ENCODE peak calls at places on chromosomes 7 and 10, in ten cellular contexts. One of them, this sample, is unnamed.

GRCh38 chr10:75977146-75977545 is 545.7 kb downstream of the LRMDA start:
- DNase-seq in hepatocyte: peak
- DNase-seq in dorsolateral prefrontal cortex: no peak
- DNase-seq in fibroblast of pulmonary artery: no peak
- DNase-seq in colonic mucosa: no peak
- DNase-seq in heart right ventricle: no peak
- DNase-seq in ovary: peak
- DNase-seq in heart left ventricle: no peak
- DNase-seq in Panc1: no peak
- DNase-seq in astrocyte of the spinal cord: no peak
- DNase-seq in this sample: no peak

GRCh38 chr7:111931016-111931517 is 275.1 kb downstream of the DOCK4 start:
- DNase-seq in hepatocyte: peak
- DNase-seq in dorsolateral prefrontal cortex: no peak
- DNase-seq in fibroblast of pulmonary artery: peak
- DNase-seq in colonic mucosa: no peak
- DNase-seq in heart right ventricle: no peak
- DNase-seq in ovary: no peak
- DNase-seq in heart left ventricle: no peak
- DNase-seq in Panc1: no peak
- DNase-seq in astrocyte of the spinal cord: peak
- DNase-seq in this sample: no peak

GRCh38 chr7:55441668-55442305 is 76.7 kb downstream of the LANCL2 start:
- DNase-seq in hepatocyte: no peak
- DNase-seq in dorsolateral prefrontal cortex: no peak
- DNase-seq in fibroblast of pulmonary artery: peak
- DNase-seq in colonic mucosa: no peak
- DNase-seq in heart right ventricle: no peak
- DNase-seq in ovary: no peak
- DNase-seq in heart left ventricle: no peak
- DNase-seq in Panc1: no peak
- DNase-seq in astrocyte of the spinal cord: peak
- DNase-seq in this sample: peak

GRCh38 chr7:139588632-139589031 is 65.1 kb downstream of the CLEC2L start:
- DNase-seq in hepatocyte: peak
- DNase-seq in dorsolateral prefrontal cortex: no peak
- DNase-seq in fibroblast of pulmonary artery: peak
- DNase-seq in colonic mucosa: no peak
- DNase-seq in heart right ventricle: no peak
- DNase-seq in ovary: peak
- DNase-seq in heart left ventricle: no peak
- DNase-seq in Panc1: no peak
- DNase-seq in astrocyte of the spinal cord: peak
- DNase-seq in this sample: peak

GRCh38 chr10:98519936-98520335 is 73.2 kb upstream of the HPS1 start:
- DNase-seq in hepatocyte: no peak
- DNase-seq in dorsolateral prefrontal cortex: no peak
- DNase-seq in fibroblast of pulmonary artery: no peak
- DNase-seq in colonic mucosa: no peak
- DNase-seq in heart right ventricle: no peak
- DNase-seq in ovary: no peak
- DNase-seq in heart left ventricle: no peak
- DNase-seq in Panc1: no peak
- DNase-seq in astrocyte of the spinal cord: no peak
- DNase-seq in this sample: no peak

GRCh38 chr7:150447966-150448788 is 2.3 kb upstream of the GIMAP8 start:
- DNase-seq in hepatocyte: no peak
- DNase-seq in dorsolateral prefrontal cortex: no peak
- DNase-seq in fibroblast of pulmonary artery: no peak
- DNase-seq in colonic mucosa: no peak
- DNase-seq in heart right ventricle: no peak
- DNase-seq in ovary: no peak
- DNase-seq in heart left ventricle: no peak
- DNase-seq in Panc1: no peak
- DNase-seq in astrocyte of the spinal cord: no peak
- DNase-seq in this sample: no peak

GRCh38 chr10:1048732-1049424 is at the start of gene IDI1:
- DNase-seq in hepatocyte: peak
- DNase-seq in dorsolateral prefrontal cortex: peak
- DNase-seq in fibroblast of pulmonary artery: peak
- DNase-seq in colonic mucosa: peak
- DNase-seq in heart right ventricle: peak
- DNase-seq in ovary: peak
- DNase-seq in heart left ventricle: peak
- DNase-seq in Panc1: peak
- DNase-seq in astrocyte of the spinal cord: peak
- DNase-seq in this sample: peak

GRCh38 chr10:122192142-122192541 is 79.0 kb upstream of the BTBD16 start:
- DNase-seq in hepatocyte: no peak
- DNase-seq in dorsolateral prefrontal cortex: peak
- DNase-seq in fibroblast of pulmonary artery: no peak
- DNase-seq in colonic mucosa: no peak
- DNase-seq in heart right ventricle: peak
- DNase-seq in ovary: no peak
- DNase-seq in heart left ventricle: peak
- DNase-seq in Panc1: no peak
- DNase-seq in astrocyte of the spinal cord: no peak
- DNase-seq in this sample: no peak

GRCh38 chr10:117405730-117406129 is 30.5 kb upstream of the PDZD8 start:
- DNase-seq in hepatocyte: no peak
- DNase-seq in dorsolateral prefrontal cortex: no peak
- DNase-seq in fibroblast of pulmonary artery: no peak
- DNase-seq in colonic mucosa: no peak
- DNase-seq in heart right ventricle: no peak
- DNase-seq in ovary: no peak
- DNase-seq in heart left ventricle: no peak
- DNase-seq in Panc1: no peak
- DNase-seq in astrocyte of the spinal cord: no peak
- DNase-seq in this sample: no peak

GRCh38 chr7:12119638-12120303 is 91.3 kb upstream of the TMEM106B start:
- DNase-seq in hepatocyte: no peak
- DNase-seq in dorsolateral prefrontal cortex: no peak
- DNase-seq in fibroblast of pulmonary artery: no peak
- DNase-seq in colonic mucosa: no peak
- DNase-seq in heart right ventricle: no peak
- DNase-seq in ovary: no peak
- DNase-seq in heart left ventricle: no peak
- DNase-seq in Panc1: no peak
- DNase-seq in astrocyte of the spinal cord: no peak
- DNase-seq in this sample: no peak

GRCh38 chr7:39510738-39511372 is 55.3 kb upstream of the YAE1 start:
- DNase-seq in hepatocyte: no peak
- DNase-seq in dorsolateral prefrontal cortex: no peak
- DNase-seq in fibroblast of pulmonary artery: no peak
- DNase-seq in colonic mucosa: no peak
- DNase-seq in heart right ventricle: no peak
- DNase-seq in ovary: no peak
- DNase-seq in heart left ventricle: no peak
- DNase-seq in Panc1: no peak
- DNase-seq in astrocyte of the spinal cord: peak
- DNase-seq in this sample: peak

GRCh38 chr10:103861501-103861900 is 6.1 kb upstream of the SH3PXD2A start:
- DNase-seq in hepatocyte: no peak
- DNase-seq in dorsolateral prefrontal cortex: no peak
- DNase-seq in fibroblast of pulmonary artery: no peak
- DNase-seq in colonic mucosa: no peak
- DNase-seq in heart right ventricle: no peak
- DNase-seq in ovary: no peak
- DNase-seq in heart left ventricle: no peak
- DNase-seq in Panc1: no peak
- DNase-seq in astrocyte of the spinal cord: peak
- DNase-seq in this sample: no peak

GRCh38 chr7:41885078-41885477 is 182.2 kb upstream of the INHBA start:
- DNase-seq in hepatocyte: no peak
- DNase-seq in dorsolateral prefrontal cortex: no peak
- DNase-seq in fibroblast of pulmonary artery: peak
- DNase-seq in colonic mucosa: no peak
- DNase-seq in heart right ventricle: no peak
- DNase-seq in ovary: no peak
- DNase-seq in heart left ventricle: no peak
- DNase-seq in Panc1: no peak
- DNase-seq in astrocyte of the spinal cord: peak
- DNase-seq in this sample: no peak

GRCh38 chr10:36591436-36591835 is 534.0 kb upstream of the ANKRD30A start:
- DNase-seq in hepatocyte: no peak
- DNase-seq in dorsolateral prefrontal cortex: no peak
- DNase-seq in fibroblast of pulmonary artery: no peak
- DNase-seq in colonic mucosa: no peak
- DNase-seq in heart right ventricle: no peak
- DNase-seq in ovary: no peak
- DNase-seq in heart left ventricle: no peak
- DNase-seq in Panc1: no peak
- DNase-seq in astrocyte of the spinal cord: no peak
- DNase-seq in this sample: no peak

GRCh38 chr7:85423209-85423895 is 236.5 kb upstream of the SEMA3D start:
- DNase-seq in hepatocyte: no peak
- DNase-seq in dorsolateral prefrontal cortex: no peak
- DNase-seq in fibroblast of pulmonary artery: no peak
- DNase-seq in colonic mucosa: no peak
- DNase-seq in heart right ventricle: no peak
- DNase-seq in ovary: no peak
- DNase-seq in heart left ventricle: no peak
- DNase-seq in Panc1: no peak
- DNase-seq in astrocyte of the spinal cord: no peak
- DNase-seq in this sample: no peak

GRCh38 chr7:85424298-85424697 is 237.4 kb upstream of the SEMA3D start:
- DNase-seq in hepatocyte: no peak
- DNase-seq in dorsolateral prefrontal cortex: no peak
- DNase-seq in fibroblast of pulmonary artery: no peak
- DNase-seq in colonic mucosa: no peak
- DNase-seq in heart right ventricle: no peak
- DNase-seq in ovary: no peak
- DNase-seq in heart left ventricle: no peak
- DNase-seq in Panc1: no peak
- DNase-seq in astrocyte of the spinal cord: no peak
- DNase-seq in this sample: no peak

GRCh38 chr7:85426487-85426960 is 239.7 kb upstream of the SEMA3D start:
- DNase-seq in hepatocyte: peak
- DNase-seq in dorsolateral prefrontal cortex: no peak
- DNase-seq in fibroblast of pulmonary artery: peak
- DNase-seq in colonic mucosa: no peak
- DNase-seq in heart right ventricle: no peak
- DNase-seq in ovary: no peak
- DNase-seq in heart left ventricle: no peak
- DNase-seq in Panc1: no peak
- DNase-seq in astrocyte of the spinal cord: peak
- DNase-seq in this sample: no peak
- TF ChIP-seq CTCF in hepatocyte: no peak
- TF ChIP-seq CTCF in dorsolateral prefrontal cortex: no peak
- TF ChIP-seq CTCF in fibroblast of pulmonary artery: no peak
- TF ChIP-seq CTCF in colonic mucosa: no peak
- TF ChIP-seq CTCF in heart right ventricle: no peak
- TF ChIP-seq CTCF in ovary: no peak
- TF ChIP-seq CTCF in heart left ventricle: no peak
- TF ChIP-seq CTCF in Panc1: no peak
- TF ChIP-seq CTCF in astrocyte of the spinal cord: no peak
- TF ChIP-seq CTCF in this sample: no peak

GRCh38 chr10:63865210-63865609 is 344.0 kb downstream of the REEP3 start:
- DNase-seq in hepatocyte: no peak
- DNase-seq in dorsolateral prefrontal cortex: no peak
- DNase-seq in fibroblast of pulmonary artery: no peak
- DNase-seq in colonic mucosa: no peak
- DNase-seq in heart right ventricle: no peak
- DNase-seq in ovary: no peak
- DNase-seq in heart left ventricle: no peak
- DNase-seq in Panc1: no peak
- DNase-seq in astrocyte of the spinal cord: no peak
- DNase-seq in this sample: no peak

GRCh38 chr10:63862860-63863259 is 341.7 kb downstream of the REEP3 start:
- DNase-seq in hepatocyte: no peak
- DNase-seq in dorsolateral prefrontal cortex: no peak
- DNase-seq in fibroblast of pulmonary artery: no peak
- DNase-seq in colonic mucosa: no peak
- DNase-seq in heart right ventricle: no peak
- DNase-seq in ovary: no peak
- DNase-seq in heart left ventricle: no peak
- DNase-seq in Panc1: no peak
- DNase-seq in astrocyte of the spinal cord: no peak
- DNase-seq in this sample: no peak

GRCh38 chr10:63866747-63867140 is 345.5 kb downstream of the REEP3 start:
- DNase-seq in hepatocyte: peak
- DNase-seq in dorsolateral prefrontal cortex: no peak
- DNase-seq in fibroblast of pulmonary artery: peak
- DNase-seq in colonic mucosa: no peak
- DNase-seq in heart right ventricle: no peak
- DNase-seq in ovary: no peak
- DNase-seq in heart left ventricle: no peak
- DNase-seq in Panc1: peak
- DNase-seq in astrocyte of the spinal cord: no peak
- DNase-seq in this sample: no peak

GRCh38 chr10:63866075-63866746 is 345.0 kb downstream of the REEP3 start:
- DNase-seq in hepatocyte: peak
- DNase-seq in dorsolateral prefrontal cortex: peak
- DNase-seq in fibroblast of pulmonary artery: peak
- DNase-seq in colonic mucosa: peak
- DNase-seq in heart right ventricle: peak
- DNase-seq in ovary: peak
- DNase-seq in heart left ventricle: peak
- DNase-seq in Panc1: peak
- DNase-seq in astrocyte of the spinal cord: peak
- DNase-seq in this sample: peak
- H3K4me3 ChIP-seq in hepatocyte: no peak
- H3K4me3 ChIP-seq in dorsolateral prefrontal cortex: peak
- H3K4me3 ChIP-seq in fibroblast of pulmonary artery: no peak
- H3K4me3 ChIP-seq in colonic mucosa: no peak
- H3K4me3 ChIP-seq in heart right ventricle: no peak
- H3K4me3 ChIP-seq in ovary: no peak
- H3K4me3 ChIP-seq in heart left ventricle: no peak
- H3K4me3 ChIP-seq in Panc1: peak
- H3K4me3 ChIP-seq in astrocyte of the spinal cord: peak
- H3K4me3 ChIP-seq in this sample: no peak

DNA sequence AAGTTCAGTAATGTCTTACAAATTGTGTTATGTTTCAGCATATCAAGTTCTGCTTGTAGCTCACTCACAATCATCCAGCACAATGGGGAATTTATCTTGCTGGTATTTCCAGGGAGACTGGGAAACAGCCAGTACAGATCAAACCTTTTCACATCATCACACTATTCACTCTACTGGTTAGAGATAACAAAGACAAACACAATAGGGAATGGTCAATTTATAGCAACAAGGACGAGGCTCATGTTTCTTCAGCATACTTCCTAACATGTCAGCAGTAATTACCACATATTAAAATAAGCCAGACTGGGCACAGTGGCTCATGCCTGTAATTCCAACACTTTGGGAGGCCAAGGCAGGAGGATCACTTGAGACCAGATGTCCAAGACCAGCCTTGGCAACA is 38.3 kb downstream of the TOMM7 start:
- DNase-seq in hepatocyte: no peak
- DNase-seq in dorsolateral prefrontal cortex: no peak
- DNase-seq in fibroblast of pulmonary artery: peak
- DNase-seq in colonic mucosa: no peak
- DNase-seq in heart right ventricle: no peak
- DNase-seq in ovary: no peak
- DNase-seq in heart left ventricle: no peak
- DNase-seq in Panc1: no peak
- DNase-seq in astrocyte of the spinal cord: no peak
- DNase-seq in this sample: no peak
- TF ChIP-seq CTCF in hepatocyte: no peak
- TF ChIP-seq CTCF in dorsolateral prefrontal cortex: no peak
- TF ChIP-seq CTCF in fibroblast of pulmonary artery: no peak
- TF ChIP-seq CTCF in colonic mucosa: no peak
- TF ChIP-seq CTCF in heart right ventricle: no peak
- TF ChIP-seq CTCF in ovary: no peak
- TF ChIP-seq CTCF in heart left ventricle: no peak
- TF ChIP-seq CTCF in Panc1: no peak
- TF ChIP-seq CTCF in astrocyte of the spinal cord: no peak
- TF ChIP-seq CTCF in this sample: no peak

GRCh38 chr7:20798081-20798693 is 11.5 kb upstream of the SP8 start:
- DNase-seq in hepatocyte: peak
- DNase-seq in dorsolateral prefrontal cortex: no peak
- DNase-seq in fibroblast of pulmonary artery: no peak
- DNase-seq in colonic mucosa: peak
- DNase-seq in heart right ventricle: no peak
- DNase-seq in ovary: no peak
- DNase-seq in heart left ventricle: no peak
- DNase-seq in Panc1: no peak
- DNase-seq in astrocyte of the spinal cord: no peak
- DNase-seq in this sample: no peak
- H3K4me3 ChIP-seq in hepatocyte: no peak
- H3K4me3 ChIP-seq in dorsolateral prefrontal cortex: peak
- H3K4me3 ChIP-seq in fibroblast of pulmonary artery: peak
- H3K4me3 ChIP-seq in colonic mucosa: peak
- H3K4me3 ChIP-seq in heart right ventricle: peak
- H3K4me3 ChIP-seq in ovary: peak
- H3K4me3 ChIP-seq in heart left ventricle: peak
- H3K4me3 ChIP-seq in Panc1: peak
- H3K4me3 ChIP-seq in astrocyte of the spinal cord: peak
- H3K4me3 ChIP-seq in this sample: peak

This sample was measured in AG04449.